ENCODE peak calls at places on chromosomes 4 and X, in ten cellular contexts. One of them, this sample, is unnamed.

GRCh38 chrX:37912797-37913196 is 65.4 kb upstream of the DYNLT3 start:
- DNase-seq in stimulated activated CD8-positive, alpha-beta memory T cell treated with anti-CD3 and anti-CD28 coated beads, Interleukin-7, amount 100 ng/mL, for 4 hours: no peak
- DNase-seq in HFFc6: no peak
- DNase-seq in OCI-LY7: no peak
- DNase-seq in AG08396: no peak
- DNase-seq in Right ventricle myocardium superior: no peak
- DNase-seq in fibroblast of pulmonary artery: no peak
- DNase-seq in AG10803: no peak
- DNase-seq in activated T-cell treated with anti-CD3 and anti-CD28 coated beads, Interleukin-2, amount 50 U/mL, for 72 hours: no peak
- DNase-seq in SHP77 treated with DMSO at 0.1 percent for 48 hours: no peak
- DNase-seq in this sample: no peak

GRCh38 chr4:25769251-25769650 is 93.5 kb downstream of the SEL1L3 start:
- DNase-seq in OCI-LY7: no peak
- DNase-seq in fibroblast of pulmonary artery: peak
- DNase-seq in AG08396: no peak
- DNase-seq in SHP77 treated with DMSO at 0.1 percent for 48 hours: no peak
- DNase-seq in Right ventricle myocardium superior: peak
- DNase-seq in HFFc6: no peak
- DNase-seq in activated T-cell treated with anti-CD3 and anti-CD28 coated beads, Interleukin-2, amount 50 U/mL, for 72 hours: no peak
- DNase-seq in stimulated activated CD8-positive, alpha-beta memory T cell treated with anti-CD3 and anti-CD28 coated beads, Interleukin-7, amount 100 ng/mL, for 4 hours: no peak
- DNase-seq in AG10803: no peak
- DNase-seq in this sample: no peak

GRCh38 chr4:1201851-1202525 is 29.6 kb upstream of the SPON2 start:
- DNase-seq in HFFc6: peak
- DNase-seq in AG08396: peak
- DNase-seq in OCI-LY7: peak
- DNase-seq in stimulated activated CD8-positive, alpha-beta memory T cell treated with anti-CD3 and anti-CD28 coated beads, Interleukin-7, amount 100 ng/mL, for 4 hours: peak
- DNase-seq in Right ventricle myocardium superior: peak
- DNase-seq in activated T-cell treated with anti-CD3 and anti-CD28 coated beads, Interleukin-2, amount 50 U/mL, for 72 hours: peak
- DNase-seq in SHP77 treated with DMSO at 0.1 percent for 48 hours: no peak
- DNase-seq in fibroblast of pulmonary artery: peak
- DNase-seq in AG10803: peak
- DNase-seq in this sample: no peak

GRCh38 chrX:2693123-2693438 is 2.0 kb downstream of the CD99 start:
- DNase-seq in stimulated activated CD8-positive, alpha-beta memory T cell treated with anti-CD3 and anti-CD28 coated beads, Interleukin-7, amount 100 ng/mL, for 4 hours: no peak
- DNase-seq in activated T-cell treated with anti-CD3 and anti-CD28 coated beads, Interleukin-2, amount 50 U/mL, for 72 hours: no peak
- DNase-seq in OCI-LY7: no peak
- DNase-seq in HFFc6: no peak
- DNase-seq in AG10803: no peak
- DNase-seq in Right ventricle myocardium superior: no peak
- DNase-seq in SHP77 treated with DMSO at 0.1 percent for 48 hours: no peak
- DNase-seq in fibroblast of pulmonary artery: no peak
- DNase-seq in AG08396: no peak
- DNase-seq in this sample: no peak

GRCh38 chrX:129980540-129981206 is 1.8 kb upstream of the BCORL1 start:
- DNase-seq in SHP77 treated with DMSO at 0.1 percent for 48 hours: no peak
- DNase-seq in fibroblast of pulmonary artery: no peak
- DNase-seq in activated T-cell treated with anti-CD3 and anti-CD28 coated beads, Interleukin-2, amount 50 U/mL, for 72 hours: peak
- DNase-seq in Right ventricle myocardium superior: peak
- DNase-seq in HFFc6: no peak
- DNase-seq in OCI-LY7: no peak
- DNase-seq in stimulated activated CD8-positive, alpha-beta memory T cell treated with anti-CD3 and anti-CD28 coated beads, Interleukin-7, amount 100 ng/mL, for 4 hours: no peak
- DNase-seq in AG08396: no peak
- DNase-seq in AG10803: no peak
- DNase-seq in this sample: peak

GRCh38 chr4:180558427-180558826 is 1684.8 kb upstream of the TENM3 start:
- DNase-seq in activated T-cell treated with anti-CD3 and anti-CD28 coated beads, Interleukin-2, amount 50 U/mL, for 72 hours: no peak
- DNase-seq in stimulated activated CD8-positive, alpha-beta memory T cell treated with anti-CD3 and anti-CD28 coated beads, Interleukin-7, amount 100 ng/mL, for 4 hours: no peak
- DNase-seq in AG10803: no peak
- DNase-seq in OCI-LY7: no peak
- DNase-seq in Right ventricle myocardium superior: no peak
- DNase-seq in AG08396: no peak
- DNase-seq in SHP77 treated with DMSO at 0.1 percent for 48 hours: no peak
- DNase-seq in HFFc6: no peak
- DNase-seq in fibroblast of pulmonary artery: no peak
- DNase-seq in this sample: no peak

GRCh38 chr4:38149472-38149871 is 189.3 kb downstream of the PTTG2 start:
- DNase-seq in SHP77 treated with DMSO at 0.1 percent for 48 hours: no peak
- DNase-seq in Right ventricle myocardium superior: no peak
- DNase-seq in AG08396: no peak
- DNase-seq in AG10803: no peak
- DNase-seq in fibroblast of pulmonary artery: no peak
- DNase-seq in stimulated activated CD8-positive, alpha-beta memory T cell treated with anti-CD3 and anti-CD28 coated beads, Interleukin-7, amount 100 ng/mL, for 4 hours: no peak
- DNase-seq in HFFc6: no peak
- DNase-seq in OCI-LY7: no peak
- DNase-seq in activated T-cell treated with anti-CD3 and anti-CD28 coated beads, Interleukin-2, amount 50 U/mL, for 72 hours: no peak
- DNase-seq in this sample: no peak

GRCh38 chr4:114386637-114387233 is 211.9 kb upstream of the UGT8 start:
- DNase-seq in SHP77 treated with DMSO at 0.1 percent for 48 hours: no peak
- DNase-seq in fibroblast of pulmonary artery: peak
- DNase-seq in activated T-cell treated with anti-CD3 and anti-CD28 coated beads, Interleukin-2, amount 50 U/mL, for 72 hours: no peak
- DNase-seq in AG08396: peak
- DNase-seq in Right ventricle myocardium superior: no peak
- DNase-seq in stimulated activated CD8-positive, alpha-beta memory T cell treated with anti-CD3 and anti-CD28 coated beads, Interleukin-7, amount 100 ng/mL, for 4 hours: no peak
- DNase-seq in AG10803: peak
- DNase-seq in OCI-LY7: peak
- DNase-seq in HFFc6: peak
- DNase-seq in this sample: peak

GRCh38 chr4:124437853-124438495 is 274.6 kb downstream of the ANKRD50 start:
- DNase-seq in stimulated activated CD8-positive, alpha-beta memory T cell treated with anti-CD3 and anti-CD28 coated beads, Interleukin-7, amount 100 ng/mL, for 4 hours: no peak
- DNase-seq in activated T-cell treated with anti-CD3 and anti-CD28 coated beads, Interleukin-2, amount 50 U/mL, for 72 hours: no peak
- DNase-seq in HFFc6: no peak
- DNase-seq in fibroblast of pulmonary artery: no peak
- DNase-seq in OCI-LY7: no peak
- DNase-seq in Right ventricle myocardium superior: no peak
- DNase-seq in AG08396: no peak
- DNase-seq in SHP77 treated with DMSO at 0.1 percent for 48 hours: no peak
- DNase-seq in AG10803: no peak
- DNase-seq in this sample: peak

GRCh38 chr4:119730644-119730995 is 102.0 kb upstream of the PDE5A start:
- DNase-seq in activated T-cell treated with anti-CD3 and anti-CD28 coated beads, Interleukin-2, amount 50 U/mL, for 72 hours: no peak
- DNase-seq in SHP77 treated with DMSO at 0.1 percent for 48 hours: no peak
- DNase-seq in HFFc6: no peak
- DNase-seq in fibroblast of pulmonary artery: no peak
- DNase-seq in Right ventricle myocardium superior: no peak
- DNase-seq in OCI-LY7: no peak
- DNase-seq in AG08396: no peak
- DNase-seq in AG10803: peak
- DNase-seq in stimulated activated CD8-positive, alpha-beta memory T cell treated with anti-CD3 and anti-CD28 coated beads, Interleukin-7, amount 100 ng/mL, for 4 hours: no peak
- DNase-seq in this sample: no peak

GRCh38 chr4:17584502-17585213 is 7.7 kb downstream of the LAP3 start:
- DNase-seq in HFFc6: no peak
- DNase-seq in activated T-cell treated with anti-CD3 and anti-CD28 coated beads, Interleukin-2, amount 50 U/mL, for 72 hours: no peak
- DNase-seq in AG10803: no peak
- DNase-seq in Right ventricle myocardium superior: no peak
- DNase-seq in SHP77 treated with DMSO at 0.1 percent for 48 hours: no peak
- DNase-seq in stimulated activated CD8-positive, alpha-beta memory T cell treated with anti-CD3 and anti-CD28 coated beads, Interleukin-7, amount 100 ng/mL, for 4 hours: no peak
- DNase-seq in AG08396: no peak
- DNase-seq in fibroblast of pulmonary artery: no peak
- DNase-seq in OCI-LY7: no peak
- DNase-seq in this sample: no peak

GRCh38 chr4:110878413-110878812 is 255.5 kb upstream of the PITX2 start:
- DNase-seq in HFFc6: no peak
- DNase-seq in Right ventricle myocardium superior: no peak
- DNase-seq in OCI-LY7: no peak
- DNase-seq in stimulated activated CD8-positive, alpha-beta memory T cell treated with anti-CD3 and anti-CD28 coated beads, Interleukin-7, amount 100 ng/mL, for 4 hours: no peak
- DNase-seq in SHP77 treated with DMSO at 0.1 percent for 48 hours: no peak
- DNase-seq in AG08396: no peak
- DNase-seq in AG10803: no peak
- DNase-seq in fibroblast of pulmonary artery: no peak
- DNase-seq in activated T-cell treated with anti-CD3 and anti-CD28 coated beads, Interleukin-2, amount 50 U/mL, for 72 hours: no peak
- DNase-seq in this sample: no peak

GRCh38 chrX:17291998-17292658 is 82.9 kb upstream of the NHS start:
- DNase-seq in HFFc6: no peak
- DNase-seq in AG10803: no peak
- DNase-seq in AG08396: no peak
- DNase-seq in Right ventricle myocardium superior: no peak
- DNase-seq in SHP77 treated with DMSO at 0.1 percent for 48 hours: no peak
- DNase-seq in OCI-LY7: no peak
- DNase-seq in fibroblast of pulmonary artery: no peak
- DNase-seq in activated T-cell treated with anti-CD3 and anti-CD28 coated beads, Interleukin-2, amount 50 U/mL, for 72 hours: no peak
- DNase-seq in stimulated activated CD8-positive, alpha-beta memory T cell treated with anti-CD3 and anti-CD28 coated beads, Interleukin-7, amount 100 ng/mL, for 4 hours: no peak
- DNase-seq in this sample: no peak

GRCh38 chr4:139020384-139020783 is 4.8 kb downstream of the NOCT start:
- DNase-seq in fibroblast of pulmonary artery: no peak
- DNase-seq in activated T-cell treated with anti-CD3 and anti-CD28 coated beads, Interleukin-2, amount 50 U/mL, for 72 hours: no peak
- DNase-seq in SHP77 treated with DMSO at 0.1 percent for 48 hours: no peak
- DNase-seq in HFFc6: no peak
- DNase-seq in OCI-LY7: no peak
- DNase-seq in Right ventricle myocardium superior: no peak
- DNase-seq in AG08396: no peak
- DNase-seq in stimulated activated CD8-positive, alpha-beta memory T cell treated with anti-CD3 and anti-CD28 coated beads, Interleukin-7, amount 100 ng/mL, for 4 hours: no peak
- DNase-seq in AG10803: no peak
- DNase-seq in this sample: no peak

GRCh38 chrX:78316310-78316709 is 11.1 kb downstream of the CYSLTR1 start:
- DNase-seq in Right ventricle myocardium superior: no peak
- DNase-seq in HFFc6: no peak
- DNase-seq in SHP77 treated with DMSO at 0.1 percent for 48 hours: no peak
- DNase-seq in OCI-LY7: no peak
- DNase-seq in AG10803: no peak
- DNase-seq in fibroblast of pulmonary artery: no peak
- DNase-seq in stimulated activated CD8-positive, alpha-beta memory T cell treated with anti-CD3 and anti-CD28 coated beads, Interleukin-7, amount 100 ng/mL, for 4 hours: no peak
- DNase-seq in AG08396: no peak
- DNase-seq in activated T-cell treated with anti-CD3 and anti-CD28 coated beads, Interleukin-2, amount 50 U/mL, for 72 hours: no peak
- DNase-seq in this sample: no peak

GRCh38 chr4:185238261-185238681 is 28.9 kb downstream of the SNX25 start:
- DNase-seq in activated T-cell treated with anti-CD3 and anti-CD28 coated beads, Interleukin-2, amount 50 U/mL, for 72 hours: peak
- DNase-seq in HFFc6: peak
- DNase-seq in SHP77 treated with DMSO at 0.1 percent for 48 hours: no peak
- DNase-seq in AG10803: peak
- DNase-seq in OCI-LY7: no peak
- DNase-seq in Right ventricle myocardium superior: no peak
- DNase-seq in stimulated activated CD8-positive, alpha-beta memory T cell treated with anti-CD3 and anti-CD28 coated beads, Interleukin-7, amount 100 ng/mL, for 4 hours: no peak
- DNase-seq in fibroblast of pulmonary artery: peak
- DNase-seq in AG08396: peak
- DNase-seq in this sample: no peak

GRCh38 chr4:42767669-42768068 is 110.8 kb upstream of the ATP8A1 start:
- DNase-seq in Right ventricle myocardium superior: no peak
- DNase-seq in SHP77 treated with DMSO at 0.1 percent for 48 hours: no peak
- DNase-seq in AG10803: no peak
- DNase-seq in AG08396: no peak
- DNase-seq in fibroblast of pulmonary artery: no peak
- DNase-seq in stimulated activated CD8-positive, alpha-beta memory T cell treated with anti-CD3 and anti-CD28 coated beads, Interleukin-7, amount 100 ng/mL, for 4 hours: no peak
- DNase-seq in activated T-cell treated with anti-CD3 and anti-CD28 coated beads, Interleukin-2, amount 50 U/mL, for 72 hours: no peak
- DNase-seq in HFFc6: no peak
- DNase-seq in OCI-LY7: no peak
- DNase-seq in this sample: no peak

GRCh38 chr4:164536829-164537228 is 217.1 kb upstream of the SMIM31 start:
- DNase-seq in activated T-cell treated with anti-CD3 and anti-CD28 coated beads, Interleukin-2, amount 50 U/mL, for 72 hours: no peak
- DNase-seq in OCI-LY7: no peak
- DNase-seq in fibroblast of pulmonary artery: peak
- DNase-seq in stimulated activated CD8-positive, alpha-beta memory T cell treated with anti-CD3 and anti-CD28 coated beads, Interleukin-7, amount 100 ng/mL, for 4 hours: no peak
- DNase-seq in HFFc6: peak
- DNase-seq in AG10803: peak
- DNase-seq in Right ventricle myocardium superior: no peak
- DNase-seq in AG08396: peak
- DNase-seq in SHP77 treated with DMSO at 0.1 percent for 48 hours: no peak
- DNase-seq in this sample: no peak

GRCh38 chr4:8007581-8007980 is 67.9 kb upstream of the AFAP1 start:
- DNase-seq in AG10803: no peak
- DNase-seq in HFFc6: no peak
- DNase-seq in Right ventricle myocardium superior: no peak
- DNase-seq in OCI-LY7: no peak
- DNase-seq in SHP77 treated with DMSO at 0.1 percent for 48 hours: no peak
- DNase-seq in AG08396: no peak
- DNase-seq in fibroblast of pulmonary artery: no peak
- DNase-seq in activated T-cell treated with anti-CD3 and anti-CD28 coated beads, Interleukin-2, amount 50 U/mL, for 72 hours: no peak
- DNase-seq in stimulated activated CD8-positive, alpha-beta memory T cell treated with anti-CD3 and anti-CD28 coated beads, Interleukin-7, amount 100 ng/mL, for 4 hours: no peak
- DNase-seq in this sample: no peak

GRCh38 chr4:14771091-14771490 is 231.2 kb upstream of the CPEB2 start:
- DNase-seq in Right ventricle myocardium superior: no peak
- DNase-seq in activated T-cell treated with anti-CD3 and anti-CD28 coated beads, Interleukin-2, amount 50 U/mL, for 72 hours: no peak
- DNase-seq in SHP77 treated with DMSO at 0.1 percent for 48 hours: no peak
- DNase-seq in AG10803: no peak
- DNase-seq in HFFc6: no peak
- DNase-seq in AG08396: no peak
- DNase-seq in OCI-LY7: no peak
- DNase-seq in fibroblast of pulmonary artery: no peak
- DNase-seq in stimulated activated CD8-positive, alpha-beta memory T cell treated with anti-CD3 and anti-CD28 coated beads, Interleukin-7, amount 100 ng/mL, for 4 hours: no peak
- DNase-seq in this sample: no peak

GRCh38 chrX:51860679-51861078 is 32.7 kb upstream of the MAGED1 start:
- DNase-seq in OCI-LY7: peak
- DNase-seq in HFFc6: no peak
- DNase-seq in AG08396: peak
- DNase-seq in activated T-cell treated with anti-CD3 and anti-CD28 coated beads, Interleukin-2, amount 50 U/mL, for 72 hours: no peak
- DNase-seq in fibroblast of pulmonary artery: peak
- DNase-seq in SHP77 treated with DMSO at 0.1 percent for 48 hours: no peak
- DNase-seq in Right ventricle myocardium superior: no peak
- DNase-seq in AG10803: peak
- DNase-seq in stimulated activated CD8-positive, alpha-beta memory T cell treated with anti-CD3 and anti-CD28 coated beads, Interleukin-7, amount 100 ng/mL, for 4 hours: no peak
- DNase-seq in this sample: peak

GRCh38 chr4:1409806-1410425 is 3.7 kb upstream of the NKX1-1 start:
- DNase-seq in AG10803: no peak
- DNase-seq in HFFc6: no peak
- DNase-seq in Right ventricle myocardium superior: peak
- DNase-seq in fibroblast of pulmonary artery: no peak
- DNase-seq in stimulated activated CD8-positive, alpha-beta memory T cell treated with anti-CD3 and anti-CD28 coated beads, Interleukin-7, amount 100 ng/mL, for 4 hours: no peak
- DNase-seq in SHP77 treated with DMSO at 0.1 percent for 48 hours: no peak
- DNase-seq in activated T-cell treated with anti-CD3 and anti-CD28 coated beads, Interleukin-2, amount 50 U/mL, for 72 hours: no peak
- DNase-seq in OCI-LY7: no peak
- DNase-seq in AG08396: peak
- DNase-seq in this sample: no peak

GRCh38 chr4:41358626-41359025 is 101.9 kb downstream of the UCHL1 start:
- DNase-seq in OCI-LY7: no peak
- DNase-seq in stimulated activated CD8-positive, alpha-beta memory T cell treated with anti-CD3 and anti-CD28 coated beads, Interleukin-7, amount 100 ng/mL, for 4 hours: no peak
- DNase-seq in fibroblast of pulmonary artery: no peak
- DNase-seq in SHP77 treated with DMSO at 0.1 percent for 48 hours: no peak
- DNase-seq in Right ventricle myocardium superior: peak
- DNase-seq in AG10803: no peak
- DNase-seq in HFFc6: no peak
- DNase-seq in AG08396: peak
- DNase-seq in activated T-cell treated with anti-CD3 and anti-CD28 coated beads, Interleukin-2, amount 50 U/mL, for 72 hours: no peak
- DNase-seq in this sample: peak

GRCh38 chrX:153474718-153475117 is 4.3 kb upstream of the HAUS7 start:
- DNase-seq in AG10803: peak
- DNase-seq in fibroblast of pulmonary artery: peak
- DNase-seq in SHP77 treated with DMSO at 0.1 percent for 48 hours: no peak
- DNase-seq in stimulated activated CD8-positive, alpha-beta memory T cell treated with anti-CD3 and anti-CD28 coated beads, Interleukin-7, amount 100 ng/mL, for 4 hours: peak
- DNase-seq in Right ventricle myocardium superior: peak
- DNase-seq in OCI-LY7: no peak
- DNase-seq in activated T-cell treated with anti-CD3 and anti-CD28 coated beads, Interleukin-2, amount 50 U/mL, for 72 hours: peak
- DNase-seq in AG08396: peak
- DNase-seq in HFFc6: peak
- DNase-seq in this sample: peak